ENCODE peak calls at places on chromosomes 2 and 18, in seven cellular contexts. One of them, this sample, is unnamed. For H3K36me3, the result is how much of the 10 kb centered on the place peaks cover.

GRCh38 chr2:197793456-197793855 is 8.3 kb upstream of the BOLL start:
- DNase-seq in OCI-LY7: no peak
- DNase-seq in ovary: no peak
- DNase-seq in colonic mucosa: no peak
- DNase-seq in spleen: no peak
- DNase-seq in astrocyte: no peak
- DNase-seq in heart left ventricle: no peak
- DNase-seq in this sample: no peak

GRCh38 chr18:7760967-7761946 is 194.1 kb downstream of the PTPRM start:
- DNase-seq in colonic mucosa: no peak
- DNase-seq in astrocyte: peak
- DNase-seq in heart left ventricle: no peak
- DNase-seq in spleen: no peak
- DNase-seq in OCI-LY7: no peak
- DNase-seq in ovary: no peak
- DNase-seq in this sample: peak

GRCh38 chr2:235511187-235511661 is 17.4 kb downstream of the AGAP1 start:
- DNase-seq in heart left ventricle: no peak
- DNase-seq in OCI-LY7: no peak
- DNase-seq in ovary: no peak
- DNase-seq in astrocyte: peak
- DNase-seq in colonic mucosa: peak
- DNase-seq in spleen: no peak
- DNase-seq in this sample: peak

GRCh38 chr2:172972005-172972619 is 103.5 kb upstream of the MAP3K20 start:
- DNase-seq in spleen: no peak
- DNase-seq in ovary: peak
- DNase-seq in astrocyte: no peak
- DNase-seq in colonic mucosa: peak
- DNase-seq in heart left ventricle: peak
- DNase-seq in OCI-LY7: peak
- DNase-seq in this sample: peak

GRCh38 chr2:111100087-111100764 is 20.5 kb upstream of the BCL2L11 start:
- DNase-seq in heart left ventricle: no peak
- DNase-seq in astrocyte: no peak
- DNase-seq in OCI-LY7: peak
- DNase-seq in spleen: no peak
- DNase-seq in colonic mucosa: no peak
- DNase-seq in ovary: no peak
- DNase-seq in this sample: no peak

GRCh38 chr2:104853926-104854506 is at the start of gene POU3F3:
- DNase-seq in spleen: no peak
- DNase-seq in heart left ventricle: peak
- DNase-seq in ovary: peak
- DNase-seq in astrocyte: peak
- DNase-seq in colonic mucosa: peak
- DNase-seq in OCI-LY7: peak
- DNase-seq in this sample: peak

GRCh38 chr2:26346454-26347053 is at the start of gene ADGRF3:
- DNase-seq in OCI-LY7: peak
- DNase-seq in spleen: peak
- DNase-seq in colonic mucosa: peak
- DNase-seq in astrocyte: peak
- DNase-seq in heart left ventricle: peak
- DNase-seq in ovary: peak
- DNase-seq in this sample: peak

GRCh38 chr2:55175254-55176093 is 56.6 kb downstream of the CLHC1 start:
- DNase-seq in heart left ventricle: no peak
- DNase-seq in colonic mucosa: no peak
- DNase-seq in ovary: no peak
- DNase-seq in spleen: no peak
- DNase-seq in astrocyte: peak
- DNase-seq in OCI-LY7: peak
- DNase-seq in this sample: peak

GRCh38 chr2:159073256-159073655 is 104.8 kb downstream of the TANC1 start:
- DNase-seq in astrocyte: peak
- DNase-seq in spleen: no peak
- DNase-seq in colonic mucosa: no peak
- DNase-seq in ovary: no peak
- DNase-seq in OCI-LY7: no peak
- DNase-seq in heart left ventricle: no peak
- DNase-seq in this sample: peak

GRCh38 chr2:102063360-102063947 is 71.7 kb downstream of the IL1R2 start:
- DNase-seq in heart left ventricle: peak
- DNase-seq in OCI-LY7: no peak
- DNase-seq in colonic mucosa: peak
- DNase-seq in ovary: peak
- DNase-seq in astrocyte: peak
- DNase-seq in spleen: no peak
- DNase-seq in this sample: peak

GRCh38 chr2:113103277-113103676 is 24.1 kb upstream of the IL1RN start:
- DNase-seq in astrocyte: no peak
- DNase-seq in ovary: no peak
- DNase-seq in colonic mucosa: no peak
- DNase-seq in spleen: no peak
- DNase-seq in OCI-LY7: no peak
- DNase-seq in heart left ventricle: no peak
- DNase-seq in this sample: no peak

GRCh38 chr2:99153921-99154604 is 679 bp downstream of the TSGA10 start:
- DNase-seq in ovary: no peak
- DNase-seq in spleen: no peak
- DNase-seq in colonic mucosa: no peak
- DNase-seq in astrocyte: peak
- DNase-seq in OCI-LY7: no peak
- DNase-seq in heart left ventricle: no peak
- DNase-seq in this sample: no peak

GRCh38 chr18:27165412-27165811 is 19.7 kb downstream of the CHST9 start:
- DNase-seq in spleen: no peak
- DNase-seq in colonic mucosa: no peak
- DNase-seq in astrocyte: no peak
- DNase-seq in heart left ventricle: no peak
- DNase-seq in OCI-LY7: no peak
- DNase-seq in ovary: no peak
- DNase-seq in this sample: no peak

GRCh38 chr18:62868645-62869044 is 153.3 kb downstream of the PHLPP1 start:
- DNase-seq in ovary: no peak
- DNase-seq in OCI-LY7: no peak
- DNase-seq in colonic mucosa: no peak
- DNase-seq in spleen: no peak
- DNase-seq in heart left ventricle: no peak
- DNase-seq in astrocyte: no peak
- DNase-seq in this sample: no peak
- H3K27ac ChIP-seq in ovary: no peak
- H3K27ac ChIP-seq in OCI-LY7: no peak
- H3K27ac ChIP-seq in colonic mucosa: no peak
- H3K27ac ChIP-seq in spleen: no peak
- H3K27ac ChIP-seq in heart left ventricle: no peak
- H3K27ac ChIP-seq in astrocyte: no peak
- H3K27ac ChIP-seq in this sample: no peak

GRCh38 chr18:77859634-77860033 is 610.0 kb downstream of the GALR1 start:
- DNase-seq in astrocyte: no peak
- DNase-seq in spleen: no peak
- DNase-seq in OCI-LY7: no peak
- DNase-seq in ovary: no peak
- DNase-seq in colonic mucosa: no peak
- DNase-seq in heart left ventricle: no peak
- DNase-seq in this sample: no peak

GRCh38 chr18:77858331-77858730 is 608.7 kb downstream of the GALR1 start:
- DNase-seq in colonic mucosa: no peak
- DNase-seq in astrocyte: no peak
- DNase-seq in OCI-LY7: no peak
- DNase-seq in heart left ventricle: no peak
- DNase-seq in spleen: no peak
- DNase-seq in ovary: no peak
- DNase-seq in this sample: no peak

GRCh38 chr18:77851798-77852197 is 602.1 kb downstream of the GALR1 start:
- DNase-seq in heart left ventricle: no peak
- DNase-seq in colonic mucosa: no peak
- DNase-seq in astrocyte: no peak
- DNase-seq in ovary: no peak
- DNase-seq in OCI-LY7: no peak
- DNase-seq in spleen: no peak
- DNase-seq in this sample: no peak

GRCh38 chr18:77857926-77858325 is 608.3 kb downstream of the GALR1 start:
- DNase-seq in colonic mucosa: no peak
- DNase-seq in ovary: no peak
- DNase-seq in heart left ventricle: no peak
- DNase-seq in astrocyte: no peak
- DNase-seq in spleen: no peak
- DNase-seq in OCI-LY7: no peak
- DNase-seq in this sample: no peak

DNA sequence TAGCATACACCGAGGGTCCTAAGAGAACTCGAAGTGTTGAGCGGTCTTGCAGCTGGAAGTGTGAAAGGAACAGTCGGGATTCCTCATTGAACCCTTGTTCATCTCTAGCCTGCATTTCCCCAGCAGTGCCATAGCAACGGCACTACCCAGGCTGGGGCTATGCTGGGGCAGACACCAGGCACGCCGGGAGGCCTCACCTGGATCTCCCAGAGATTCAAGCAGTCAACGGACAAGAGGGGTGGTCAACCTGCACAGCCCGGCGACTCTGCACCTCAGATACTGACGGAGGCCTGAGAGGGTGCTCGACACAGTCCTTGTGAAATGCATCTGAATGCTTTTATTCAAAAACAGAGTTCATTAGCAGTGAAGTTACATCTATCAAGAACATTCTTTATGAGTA is 604.2 kb downstream of the GALR1 start:
- DNase-seq in spleen: no peak
- DNase-seq in OCI-LY7: no peak
- DNase-seq in colonic mucosa: no peak
- DNase-seq in ovary: no peak
- DNase-seq in astrocyte: no peak
- DNase-seq in heart left ventricle: no peak
- DNase-seq in this sample: no peak
- H3K36me3 ChIP-seq in spleen: under half
- H3K36me3 ChIP-seq in OCI-LY7: under half
- H3K36me3 ChIP-seq in colonic mucosa: under half
- H3K36me3 ChIP-seq in ovary: under half
- H3K36me3 ChIP-seq in astrocyte: under half
- H3K36me3 ChIP-seq in heart left ventricle: under half
- H3K36me3 ChIP-seq in this sample: under half

GRCh38 chr18:48839819-48840490 is 110.8 kb downstream of the SMAD7 start:
- DNase-seq in OCI-LY7: no peak
- DNase-seq in astrocyte: no peak
- DNase-seq in colonic mucosa: no peak
- DNase-seq in heart left ventricle: no peak
- DNase-seq in ovary: peak
- DNase-seq in spleen: peak
- DNase-seq in this sample: no peak

GRCh38 chr18:48840491-48840877 is 110.3 kb downstream of the SMAD7 start:
- DNase-seq in OCI-LY7: no peak
- DNase-seq in spleen: peak
- DNase-seq in ovary: peak
- DNase-seq in colonic mucosa: no peak
- DNase-seq in astrocyte: no peak
- DNase-seq in heart left ventricle: no peak
- DNase-seq in this sample: no peak

GRCh38 chr18:48843162-48843561 is 107.6 kb downstream of the SMAD7 start:
- DNase-seq in colonic mucosa: no peak
- DNase-seq in astrocyte: no peak
- DNase-seq in heart left ventricle: no peak
- DNase-seq in OCI-LY7: no peak
- DNase-seq in ovary: peak
- DNase-seq in spleen: peak
- DNase-seq in this sample: no peak

GRCh38 chr18:48842259-48843061 is 108.3 kb downstream of the SMAD7 start:
- DNase-seq in ovary: peak
- DNase-seq in heart left ventricle: peak
- DNase-seq in spleen: peak
- DNase-seq in OCI-LY7: peak
- DNase-seq in colonic mucosa: no peak
- DNase-seq in astrocyte: no peak
- DNase-seq in this sample: no peak

DNA sequence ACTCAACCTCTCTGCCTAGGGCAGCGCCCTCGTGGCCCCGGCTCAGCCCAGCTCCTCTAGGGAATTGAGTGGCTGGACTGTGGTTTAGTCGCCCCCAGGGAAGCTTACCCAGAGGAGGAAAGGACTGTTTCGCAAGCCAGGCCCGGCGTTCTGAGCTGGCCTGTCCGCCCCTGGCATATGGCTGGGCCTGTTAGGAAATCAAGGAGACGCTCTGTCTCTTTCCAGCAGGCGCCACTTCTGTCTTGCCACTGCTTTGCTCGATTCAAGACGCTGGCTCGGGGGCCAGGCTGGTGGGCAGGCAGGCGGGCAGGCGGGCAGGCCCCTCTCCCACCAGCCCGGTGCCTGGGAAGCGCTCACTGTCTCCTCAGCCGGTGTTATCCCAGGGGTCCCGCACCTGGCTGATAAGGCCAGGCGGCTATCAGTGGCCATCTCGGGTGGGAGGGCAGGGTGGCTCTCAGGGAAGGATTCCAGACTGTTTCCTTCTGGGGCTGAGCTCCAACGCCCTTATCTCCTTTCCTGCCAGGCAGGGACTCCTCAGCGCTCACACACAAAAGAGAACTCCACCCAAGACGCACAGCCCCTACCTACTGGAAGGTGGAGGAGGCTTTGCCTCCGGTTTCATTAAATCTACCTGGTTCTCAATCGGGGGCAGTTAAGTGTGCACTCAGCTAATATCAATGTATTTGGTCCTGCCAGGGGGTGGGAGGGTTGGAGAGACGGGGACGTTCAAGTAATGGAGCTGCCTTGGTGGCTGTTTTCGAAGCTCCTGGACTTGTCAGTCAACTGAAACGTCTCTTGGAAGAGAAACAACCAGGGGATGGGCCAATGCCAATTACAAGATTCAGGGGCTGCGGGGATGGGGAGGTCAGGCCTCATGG is 109.1 kb downstream of the SMAD7 start:
- DNase-seq in colonic mucosa: no peak
- DNase-seq in astrocyte: no peak
- DNase-seq in heart left ventricle: peak
- DNase-seq in ovary: peak
- DNase-seq in OCI-LY7: no peak
- DNase-seq in spleen: peak
- DNase-seq in this sample: peak
- H3K27ac ChIP-seq in colonic mucosa: peak
- H3K27ac ChIP-seq in astrocyte: no peak
- H3K27ac ChIP-seq in heart left ventricle: peak
- H3K27ac ChIP-seq in ovary: peak
- H3K27ac ChIP-seq in OCI-LY7: no peak
- H3K27ac ChIP-seq in spleen: peak
- H3K27ac ChIP-seq in this sample: no peak

DNA sequence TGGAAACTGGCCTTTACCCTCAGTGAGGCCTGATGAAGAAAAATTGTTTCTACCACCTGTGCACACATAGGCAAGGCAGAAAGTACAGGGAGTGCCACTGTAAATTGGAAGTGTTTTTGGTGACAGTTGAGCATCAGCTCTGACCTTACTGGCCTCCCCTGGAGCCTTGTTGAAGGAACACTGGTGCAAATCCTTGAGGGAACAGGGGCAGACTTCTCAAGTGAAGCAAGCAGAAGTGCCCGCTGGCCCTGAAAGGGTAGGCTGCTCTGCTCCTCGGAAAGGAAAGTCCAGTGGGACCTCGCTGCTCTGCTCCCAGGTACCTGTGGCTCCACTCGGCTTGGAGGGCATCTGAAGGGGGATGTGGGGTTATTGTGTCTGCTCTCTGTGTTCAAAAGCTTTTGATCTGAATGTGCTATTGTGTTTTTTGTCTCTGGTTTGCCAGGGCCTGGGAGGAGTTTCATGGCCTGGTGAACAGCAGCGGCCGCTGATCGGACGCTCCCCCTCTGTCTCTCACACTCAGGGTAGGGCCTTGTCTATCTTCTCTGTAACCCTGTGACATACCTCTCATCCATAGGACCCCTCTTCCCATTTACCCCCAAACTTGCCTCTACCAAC is 23.4 kb downstream of the EIF4E2 start:
- DNase-seq in OCI-LY7: no peak
- DNase-seq in spleen: no peak
- DNase-seq in colonic mucosa: peak
- DNase-seq in ovary: no peak
- DNase-seq in heart left ventricle: no peak
- DNase-seq in astrocyte: no peak
- DNase-seq in this sample: no peak
- H3K36me3 ChIP-seq in OCI-LY7: half or more
- H3K36me3 ChIP-seq in spleen: half or more
- H3K36me3 ChIP-seq in colonic mucosa: under half
- H3K36me3 ChIP-seq in ovary: under half
- H3K36me3 ChIP-seq in heart left ventricle: half or more
- H3K36me3 ChIP-seq in astrocyte: under half
- H3K36me3 ChIP-seq in this sample: under half